ENCODE peak calls at places on chromosome 11, in four cellular contexts. E is endothelial cell of umbilical vein, B is K562, G is IMR-90. R is an unnamed sample.

GRCh38 chr11:61602775-61603569 is 22.1 kb upstream of the SYT7 start:
- DNase-seq in E (no peak), B (peak; percentile 68), G (peak; percentile 96), R (peak; percentile 97)

GRCh38 chr11:73335204-73335923 is 27.3 kb downstream of the ARHGEF17 start:
- DNase-seq in E (peak; percentile 88), B (peak; percentile 87), G (peak; percentile 82), R (no peak)

GRCh38 chr11:114233755-114234154 is 62.4 kb upstream of the NNMT start:
- DNase-seq in E (no peak), B (no peak), G (peak; percentile 0), R (no peak)

GRCh38 chr11:62242021-62242420 is at the start of gene SCGB1D2:
- DNase-seq in E (no peak), B (no peak), G (no peak), R (no peak)

GRCh38 chr11:66371627-66372415 is at the start of gene SLC29A2:
- DNase-seq in E (no peak), B (peak; percentile 95), G (no peak), R (no peak)

GRCh38 chr11:67253872-67254624 is 12.2 kb upstream of the GRK2 start:
- DNase-seq in E (no peak), B (no peak), G (no peak), R (no peak)

GRCh38 chr11:135027461-135027860 is 615.4 kb upstream of the B3GAT1 start:
- DNase-seq in E (peak; percentile 38), B (no peak), G (peak; percentile 31), R (no peak)

GRCh38 chr11:125261471-125262087 is 97.0 kb downstream of the PKNOX2 start:
- DNase-seq in E (no peak), B (no peak), G (no peak), R (no peak)

GRCh38 chr11:92955900-92956299 is 13.6 kb upstream of the MTNR1B start:
- DNase-seq in E (no peak), B (no peak), G (no peak), R (peak; percentile 25)

DNA sequence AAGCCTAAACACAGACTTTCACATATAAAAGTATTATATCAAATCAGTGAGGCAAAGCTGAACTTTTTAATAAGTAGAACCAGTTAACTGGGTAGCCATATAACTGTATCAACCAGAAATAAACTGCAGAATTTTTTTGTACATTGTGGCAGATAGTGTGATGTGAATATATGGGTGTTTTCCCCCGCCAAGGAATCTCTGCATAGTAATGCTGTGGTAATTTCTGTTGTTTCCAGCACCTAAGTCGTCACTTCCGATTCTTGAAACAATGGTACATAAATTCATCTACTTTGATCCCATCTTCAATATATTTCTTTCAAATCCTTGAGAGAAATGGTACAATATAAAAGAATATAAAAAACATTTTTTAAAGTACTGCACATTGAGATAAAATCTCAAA is 39.6 kb downstream of the NARS2 start:
- DNase-seq in E (no peak), B (no peak), G (no peak), R (no peak)
- H3K9me1 ChIP-seq in E (no peaks in the 10 kb centered on the region), B (no peaks in the 10 kb centered on the region), G (peaks cover 6% of the 10 kb centered on the region), R (no peaks in the 10 kb centered on the region)

GRCh38 chr11:88332851-88333250 is 4.7 kb downstream of the CTSC start:
- DNase-seq in E (no peak), B (no peak), G (no peak), R (no peak)
- H3K9ac ChIP-seq in E (no peak overlapping the region), B (no peak overlapping the region), G (no peak overlapping the region), R (no peak overlapping the region)

GRCh38 chr11:2451336-2451735 is 6.5 kb downstream of the KCNQ1 start:
- DNase-seq in E (no peak), B (no peak), G (no peak), R (no peak)

GRCh38 chr11:2451916-2452694 is 7.3 kb downstream of the KCNQ1 start:
- DNase-seq in E (no peak), B (no peak), G (no peak), R (no peak)

GRCh38 chr11:2448661-2449547 is 4.1 kb downstream of the KCNQ1 start:
- DNase-seq in E (no peak), B (no peak), G (no peak), R (no peak)

GRCh38 chr11:2449548-2450320 is 4.9 kb downstream of the KCNQ1 start:
- DNase-seq in E (no peak), B (no peak), G (no peak), R (no peak)

GRCh38 chr11:2450321-2451041 is 5.7 kb downstream of the KCNQ1 start:
- DNase-seq in E (no peak), B (no peak), G (no peak), R (no peak)
- H3K9me1 ChIP-seq in E (no peaks in the 10 kb centered on the region), B (no peaks in the 10 kb centered on the region), G (no peaks in the 10 kb centered on the region), R (no peaks in the 10 kb centered on the region)

GRCh38 chr11:75298191-75298590 is 53.3 kb downstream of the ARRB1 start:
- DNase-seq in E (no peak), B (no peak), G (no peak), R (no peak)
- H3K9ac ChIP-seq in E (no peak overlapping the region), B (no peak overlapping the region), G (no peak overlapping the region), R (no peak overlapping the region)

GRCh38 chr11:112730591-112730990 is 230.6 kb upstream of the NCAM1 start:
- DNase-seq in E (no peak), B (no peak), G (no peak), R (no peak)

GRCh38 chr11:112727341-112727841 is 233.8 kb upstream of the NCAM1 start:
- DNase-seq in E (no peak), B (no peak), G (no peak), R (no peak)

GRCh38 chr11:112728716-112729115 is 232.5 kb upstream of the NCAM1 start:
- DNase-seq in E (no peak), B (no peak), G (no peak), R (no peak)

GRCh38 chr11:112725636-112726035 is 235.6 kb upstream of the NCAM1 start:
- DNase-seq in E (no peak), B (no peak), G (no peak), R (no peak)

GRCh38 chr11:112728288-112728687 is 232.9 kb upstream of the NCAM1 start:
- DNase-seq in E (no peak), B (no peak), G (no peak), R (no peak)
- H3K9me1 ChIP-seq in E (no peaks in the 10 kb centered on the region), B (no peaks in the 10 kb centered on the region), G (no peaks in the 10 kb centered on the region), R (no peaks in the 10 kb centered on the region)

GRCh38 chr11:120186408-120186798 is 24.4 kb upstream of the OAF start:
- DNase-seq in E (no peak), B (no peak), G (no peak), R (no peak)
- H3K9ac ChIP-seq in E (no peak overlapping the region), B (no peak overlapping the region), G (no peak overlapping the region), R (peak overlapping the region; percentile 43)

GRCh38 chr11:44628730-44629361 is 63.4 kb downstream of the CD82 start:
- DNase-seq in E (no peak), B (no peak), G (no peak), R (no peak)

GRCh38 chr11:44630511-44631210 is 65.2 kb downstream of the CD82 start:
- DNase-seq in E (no peak), B (no peak), G (no peak), R (no peak)

GRCh38 chr11:44627911-44628729 is 62.7 kb downstream of the CD82 start:
- DNase-seq in E (peak; percentile 64), B (no peak), G (peak; percentile 49), R (no peak)

GRCh38 chr11:44631831-44632230 is 66.4 kb downstream of the CD82 start:
- DNase-seq in E (no peak), B (no peak), G (no peak), R (no peak)

DNA sequence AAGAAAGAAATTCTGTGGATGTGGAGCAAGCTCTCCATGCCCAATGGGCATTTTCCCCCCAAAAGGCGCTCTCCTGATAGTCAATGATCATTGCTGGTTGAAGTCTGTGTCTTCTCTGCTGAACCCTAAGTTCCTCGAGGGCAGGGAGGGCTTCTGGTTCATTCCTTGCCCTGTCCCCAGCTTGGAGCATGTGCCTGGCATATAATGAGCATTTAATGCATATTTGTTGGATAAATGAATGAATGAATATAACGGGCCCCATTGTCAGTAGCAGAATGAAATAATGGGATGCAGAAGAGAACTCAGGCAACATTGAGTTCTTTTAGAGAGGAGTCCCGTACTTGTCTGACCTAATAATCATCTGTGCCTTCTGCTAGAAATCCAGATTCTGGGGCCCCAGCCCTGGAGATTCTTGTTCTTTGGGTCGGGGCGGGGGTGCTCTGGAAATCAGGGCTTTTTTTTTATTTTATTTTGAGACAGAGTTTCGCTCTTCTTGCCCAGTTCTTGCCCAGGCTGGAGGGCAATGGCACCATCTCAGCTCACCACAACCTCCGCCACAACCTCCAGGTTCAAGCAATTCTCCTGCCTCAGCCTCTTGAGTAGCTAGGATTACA is 64.4 kb downstream of the CD82 start:
- DNase-seq in E (no peak), B (no peak), G (no peak), R (no peak)
- H3K9me1 ChIP-seq in E (no peaks in the 10 kb centered on the region), B (no peaks in the 10 kb centered on the region), G (peaks cover 8% of the 10 kb centered on the region), R (no peaks in the 10 kb centered on the region)

DNA sequence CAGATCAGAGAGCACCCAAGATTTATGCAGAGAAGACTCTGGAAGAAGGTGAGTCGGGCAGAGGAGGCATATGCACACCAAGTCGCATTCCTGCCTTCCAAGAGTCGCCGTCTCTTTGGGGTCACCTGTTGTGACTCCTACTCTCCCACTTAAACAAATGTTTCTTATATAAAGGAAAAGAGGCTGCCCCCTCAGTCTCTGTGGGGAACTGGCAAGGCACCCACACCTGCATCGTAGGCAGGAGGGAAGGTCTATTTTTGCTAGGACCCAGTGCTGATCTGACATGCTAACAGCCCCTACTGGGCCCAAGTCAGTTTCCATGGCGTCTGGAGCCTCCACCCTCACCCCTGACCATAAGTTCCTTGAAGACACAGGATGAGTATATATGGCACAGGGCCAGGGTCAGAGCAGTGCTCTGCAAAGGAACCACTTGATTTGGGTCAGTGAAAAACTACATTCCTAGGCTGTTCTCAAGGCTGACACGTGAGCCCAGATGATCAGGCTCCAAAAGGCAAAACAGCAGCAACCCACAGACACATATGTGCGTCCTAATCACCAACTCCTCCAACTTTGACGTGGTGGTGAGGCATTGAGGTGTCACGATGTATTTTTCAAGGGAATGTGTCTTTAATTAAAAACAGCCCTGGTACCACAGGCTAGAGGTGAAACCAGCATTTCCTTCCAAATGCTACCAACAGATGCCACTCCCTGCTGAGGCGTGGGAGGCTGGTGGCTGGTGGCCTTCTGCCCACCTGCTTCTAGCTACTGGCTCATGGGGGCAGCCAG is 55.6 kb upstream of the CSNK2A3 start:
- DNase-seq in E (no peak), B (no peak), G (no peak), R (no peak)
- H3K9ac ChIP-seq in E (no peak overlapping the region), B (no peak overlapping the region), G (no peak overlapping the region), R (no peak overlapping the region)

GRCh38 chr11:94563848-94564442 is 3.2 kb upstream of the PIWIL4 start:
- DNase-seq in E (no peak), B (no peak), G (no peak), R (no peak)
- H3K9me1 ChIP-seq in E (no peaks in the 10 kb centered on the region), B (no peaks in the 10 kb centered on the region), G (peaks cover 7% of the 10 kb centered on the region), R (no peaks in the 10 kb centered on the region)

R was measured in keratinocyte.